ENCODE peak calls at places on chromosomes 13 and 19, in ten cellular contexts. Q is ovary; N is Peyer's patch; Y is naive thymus-derived CD4-positive, alpha-beta T cell; H is cardiac muscle cell; S is brain microvascular endothelial cell; W is gastrocnemius medialis; O is neural progenitor cell; L is sigmoid colon; C is tibial nerve. E is an unnamed sample.

GRCh38 chr13:90868321-90868920 is 479.1 kb upstream of the MIR17HG start:
- DNase-seq in Q (no peak), N (no peak), Y (no peak), H (peak; percentile 32), S (peak; percentile 40), W (no peak), O (peak; percentile 31), L (no peak), C (no peak), E (peak; percentile 23)

GRCh38 chr19:1511989-1512338 is 855 bp downstream of the ADAMTSL5 start:
- DNase-seq in Q (no peak), N (no peak), Y (no peak), H (no peak), S (no peak), W (no peak), O (no peak), L (no peak), C (no peak), E (no peak)

GRCh38 chr19:30871979-30872378 is 477.3 kb downstream of the TSHZ3 start:
- DNase-seq in Q (no peak), N (no peak), Y (no peak), H (no peak), S (no peak), W (no peak), O (no peak), L (no peak), C (no peak), E (no peak)

GRCh38 chr13:46569471-46569870 is 16.5 kb downstream of the LRCH1 start:
- DNase-seq in Q (no peak), N (no peak), Y (no peak), H (no peak), S (no peak), W (no peak), O (no peak), L (no peak), C (no peak), E (no peak)

GRCh38 chr13:109787135-109787954 is 962 bp upstream of the IRS2 start:
- DNase-seq in Q (peak; percentile 70), N (peak; percentile 59), Y (peak; percentile 51), H (peak; percentile 77), S (no peak), W (peak; percentile 19), O (peak; percentile 84), L (peak; percentile 78), C (no peak), E (peak; percentile 45)

GRCh38 chr19:54439174-54439851 is 9.7 kb upstream of the LENG8 start:
- DNase-seq in Q (no peak), N (peak; percentile 76), Y (no peak), H (peak; percentile 70), S (peak; percentile 52), W (no peak), O (peak; percentile 81), L (no peak), C (no peak), E (no peak)

GRCh38 chr19:17605761-17606745 is 50.6 kb downstream of the COLGALT1 start:
- DNase-seq in Q (peak; percentile 89), N (peak; percentile 91), Y (peak; percentile 82), H (peak; percentile 92), S (peak; percentile 66), W (peak; percentile 21), O (peak; percentile 96), L (peak; percentile 77), C (peak; percentile 64), E (peak; percentile 70)

GRCh38 chr13:22161871-22162270 is 491.0 kb downstream of the FGF9 start:
- DNase-seq in Q (no peak), N (no peak), Y (no peak), H (no peak), S (no peak), W (no peak), O (no peak), L (no peak), C (no peak), E (no peak)

GRCh38 chr13:99894835-99895427 is 76.6 kb downstream of the ZIC5 start:
- DNase-seq in Q (no peak), N (no peak), Y (no peak), H (no peak), S (no peak), W (no peak), O (peak; percentile 39), L (no peak), C (no peak), E (no peak)

GRCh38 chr13:99896712-99897440 is 74.7 kb downstream of the ZIC5 start:
- DNase-seq in Q (no peak), N (no peak), Y (no peak), H (no peak), S (no peak), W (no peak), O (no peak), L (no peak), C (no peak), E (no peak)

GRCh38 chr13:99895999-99896695 is 75.4 kb downstream of the ZIC5 start:
- DNase-seq in Q (no peak), N (no peak), Y (no peak), H (no peak), S (no peak), W (no peak), O (peak; percentile 80), L (no peak), C (no peak), E (no peak)

GRCh38 chr13:99894105-99894504 is 77.5 kb downstream of the ZIC5 start:
- DNase-seq in Q (no peak), N (no peak), Y (no peak), H (no peak), S (no peak), W (no peak), O (no peak), L (no peak), C (no peak), E (no peak)

DNA sequence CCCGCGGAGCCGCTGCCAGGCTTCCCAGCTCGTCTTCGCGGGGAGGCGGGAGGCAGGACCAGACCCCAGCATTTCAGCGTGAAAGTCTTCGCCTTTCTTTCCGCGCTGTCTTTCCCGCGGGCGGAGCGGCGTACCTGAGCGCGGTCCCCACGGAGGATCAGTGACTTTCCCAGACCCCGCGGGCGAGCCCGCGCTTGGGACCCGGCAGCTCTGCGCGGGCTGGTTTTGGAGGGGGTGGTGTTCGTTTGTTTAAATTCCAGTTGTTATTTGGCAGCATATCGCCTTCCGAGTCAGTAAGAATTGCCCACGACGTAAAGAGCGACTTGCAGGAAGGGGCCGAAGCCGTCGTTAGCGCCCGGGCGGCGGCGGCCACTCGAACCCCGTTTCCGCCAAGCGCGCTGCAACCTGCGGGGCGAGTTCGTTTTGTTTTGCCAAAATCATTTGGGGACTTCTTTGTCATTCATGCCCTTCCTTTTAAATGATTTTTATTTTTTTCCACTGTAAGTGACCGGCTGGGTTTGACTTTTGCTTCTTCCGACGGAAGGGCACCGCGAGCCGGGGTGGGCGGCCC is 76.1 kb downstream of the ZIC5 start:
- DNase-seq in Q (no peak), N (no peak), Y (no peak), H (no peak), S (no peak), W (no peak), O (peak; percentile 29), L (no peak), C (no peak), E (peak; percentile 25)
- H3K4me3 ChIP-seq in Q (peak overlapping the region; percentile 23), N (peak overlapping the region; percentile 59), Y (peak overlapping the region; percentile 62), H (no peak overlapping the region), S (peak overlapping the region; percentile 29), W (peak overlapping the region; percentile 31), O (peak overlapping the region; percentile 31), L (peak overlapping the region; percentile 37), C (peak overlapping the region; percentile 10), E (peak overlapping the region; percentile 44)

GRCh38 chr13:100657881-100658315 is 16.7 kb downstream of the TMTC4 start:
- DNase-seq in Q (no peak), N (no peak), Y (no peak), H (no peak), S (no peak), W (no peak), O (no peak), L (no peak), C (no peak), E (no peak)

GRCh38 chr13:100648354-100648753 is 26.2 kb downstream of the TMTC4 start:
- DNase-seq in Q (no peak), N (no peak), Y (no peak), H (no peak), S (no peak), W (no peak), O (no peak), L (no peak), C (no peak), E (no peak)

GRCh38 chr13:100646871-100647270 is 27.7 kb downstream of the TMTC4 start:
- DNase-seq in Q (no peak), N (no peak), Y (no peak), H (no peak), S (no peak), W (no peak), O (no peak), L (no peak), C (no peak), E (no peak)

GRCh38 chr13:100650321-100650720 is 24.3 kb downstream of the TMTC4 start:
- DNase-seq in Q (no peak), N (no peak), Y (no peak), H (no peak), S (no peak), W (peak; percentile 48), O (no peak), L (no peak), C (no peak), E (no peak)

GRCh38 chr13:100652510-100652909 is 22.1 kb downstream of the TMTC4 start:
- DNase-seq in Q (no peak), N (no peak), Y (no peak), H (no peak), S (no peak), W (no peak), O (no peak), L (no peak), C (no peak), E (no peak)
- H3K27ac ChIP-seq in Q (no peak overlapping the region), N (no peak overlapping the region), Y (no peak overlapping the region), H (no peak overlapping the region), S (no peak overlapping the region), W (no peak overlapping the region), O (no peak overlapping the region), L (no peak overlapping the region), C (no peak overlapping the region), E (no peak overlapping the region)

GRCh38 chr19:4278460-4278901 is 585 bp upstream of the SHD start:
- DNase-seq in Q (no peak), N (no peak), Y (no peak), H (peak; percentile 23), S (no peak), W (no peak), O (peak; percentile 47), L (no peak), C (no peak), E (no peak)
- H3K4me3 ChIP-seq in Q (no peak overlapping the region), N (no peak overlapping the region), Y (no peak overlapping the region), H (peak overlapping the region; percentile 90), S (no peak overlapping the region), W (no peak overlapping the region), O (peak overlapping the region; percentile 67), L (no peak overlapping the region), C (no peak overlapping the region), E (no peak overlapping the region)

GRCh38 chr19:39824143-39825092 is 9.5 kb downstream of the DYRK1B start:
- DNase-seq in Q (peak; percentile 83), N (peak; percentile 95), Y (peak; percentile 79), H (peak; percentile 95), S (peak; percentile 93), W (peak; percentile 95), O (peak; percentile 96), L (peak; percentile 96), C (peak; percentile 83), E (peak; percentile 91)

GRCh38 chr19:39826311-39826945 is 7.5 kb downstream of the DYRK1B start:
- DNase-seq in Q (no peak), N (peak; percentile 44), Y (no peak), H (no peak), S (no peak), W (no peak), O (no peak), L (no peak), C (no peak), E (no peak)

GRCh38 chr19:39825531-39826076 is 8.4 kb downstream of the DYRK1B start:
- DNase-seq in Q (peak; percentile 43), N (no peak), Y (no peak), H (no peak), S (no peak), W (no peak), O (no peak), L (no peak), C (no peak), E (no peak)

GRCh38 chr19:39825093-39825463 is 8.9 kb downstream of the DYRK1B start:
- DNase-seq in Q (peak; percentile 49), N (no peak), Y (no peak), H (no peak), S (no peak), W (no peak), O (no peak), L (no peak), C (no peak), E (no peak)

DNA sequence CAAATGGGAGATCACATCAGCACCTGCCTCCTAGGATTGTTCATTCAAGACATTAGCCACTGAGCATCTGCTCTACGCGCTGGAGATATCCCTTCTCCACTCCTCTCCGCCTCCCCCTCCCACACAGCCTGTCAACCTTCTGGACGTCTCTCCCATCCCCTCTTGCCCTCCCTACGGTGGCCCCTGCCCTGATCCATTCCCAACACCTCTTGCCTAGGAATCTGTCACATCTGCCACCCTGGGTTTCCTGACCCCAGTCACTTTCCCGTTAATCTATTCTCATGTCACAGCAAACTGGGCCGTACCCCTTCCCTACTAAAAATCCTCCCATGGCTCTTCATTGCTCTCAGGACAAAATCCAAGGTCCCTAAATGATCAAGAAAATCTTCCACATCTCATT is 10.3 kb downstream of the DYRK1B start:
- DNase-seq in Q (no peak), N (no peak), Y (no peak), H (no peak), S (no peak), W (no peak), O (peak; percentile 24), L (no peak), C (no peak), E (no peak)
- H3K27ac ChIP-seq in Q (no peak overlapping the region), N (peak overlapping the region; percentile 74), Y (peak overlapping the region; percentile 72), H (peak overlapping the region; percentile 47), S (no peak overlapping the region), W (peak overlapping the region; percentile 84), O (no peak overlapping the region), L (peak overlapping the region; percentile 83), C (peak overlapping the region; percentile 76), E (no peak overlapping the region)